ENCODE peak calls at places on chromosomes 2 and 18, in four cellular contexts. One of them, this sample, is unnamed.

GRCh38 chr2:33247325-33247724 is 229.1 kb upstream of the RASGRP3 start:
- DNase-seq in GM23248: peak
- DNase-seq in effector memory CD4-positive, alpha-beta T cell: no peak
- DNase-seq in bronchial epithelial cell: no peak
- DNase-seq in this sample: peak

GRCh38 chr2:113219525-113219888 is 45.7 kb downstream of the PSD4 start:
- DNase-seq in GM23248: no peak
- DNase-seq in effector memory CD4-positive, alpha-beta T cell: no peak
- DNase-seq in bronchial epithelial cell: no peak
- DNase-seq in this sample: no peak

GRCh38 chr2:200406379-200406778 is 99.9 kb downstream of the SPATS2L start:
- DNase-seq in GM23248: peak
- DNase-seq in effector memory CD4-positive, alpha-beta T cell: no peak
- DNase-seq in bronchial epithelial cell: no peak
- DNase-seq in this sample: peak

GRCh38 chr2:105404736-105405135 is 5.9 kb upstream of the FHL2 start:
- DNase-seq in GM23248: peak
- DNase-seq in effector memory CD4-positive, alpha-beta T cell: no peak
- DNase-seq in bronchial epithelial cell: no peak
- DNase-seq in this sample: no peak

GRCh38 chr2:138275881-138276280 is 225.7 kb upstream of the SPOPL start:
- DNase-seq in GM23248: peak
- DNase-seq in effector memory CD4-positive, alpha-beta T cell: no peak
- DNase-seq in bronchial epithelial cell: peak
- DNase-seq in this sample: no peak

GRCh38 chr2:165793779-165794519 is at the start of gene GALNT3:
- DNase-seq in GM23248: peak
- DNase-seq in effector memory CD4-positive, alpha-beta T cell: peak
- DNase-seq in bronchial epithelial cell: peak
- DNase-seq in this sample: no peak

GRCh38 chr2:25286025-25286400 is 55.7 kb downstream of the DNMT3A start:
- DNase-seq in GM23248: no peak
- DNase-seq in effector memory CD4-positive, alpha-beta T cell: peak
- DNase-seq in bronchial epithelial cell: no peak
- DNase-seq in this sample: no peak

GRCh38 chr2:108171652-108172051 is 68.1 kb upstream of the SULT1C3 start:
- DNase-seq in GM23248: peak
- DNase-seq in effector memory CD4-positive, alpha-beta T cell: no peak
- DNase-seq in bronchial epithelial cell: peak
- DNase-seq in this sample: no peak

GRCh38 chr18:50189160-50189559 is 5.8 kb downstream of the MYO5B start:
- DNase-seq in GM23248: no peak
- DNase-seq in effector memory CD4-positive, alpha-beta T cell: no peak
- DNase-seq in bronchial epithelial cell: no peak
- DNase-seq in this sample: no peak

GRCh38 chr2:63436488-63436887 is 151.8 kb downstream of the WDPCP start:
- DNase-seq in GM23248: peak
- DNase-seq in effector memory CD4-positive, alpha-beta T cell: no peak
- DNase-seq in bronchial epithelial cell: no peak
- DNase-seq in this sample: no peak

GRCh38 chr2:66430906-66431619 is 3.9 kb upstream of the MEIS1 start:
- DNase-seq in GM23248: no peak
- DNase-seq in effector memory CD4-positive, alpha-beta T cell: no peak
- DNase-seq in bronchial epithelial cell: no peak
- DNase-seq in this sample: no peak

GRCh38 chr2:66433695-66433944 is 1.3 kb upstream of the MEIS1 start:
- DNase-seq in GM23248: no peak
- DNase-seq in effector memory CD4-positive, alpha-beta T cell: no peak
- DNase-seq in bronchial epithelial cell: no peak
- DNase-seq in this sample: no peak

GRCh38 chr2:66432801-66433694 is 1.9 kb upstream of the MEIS1 start:
- DNase-seq in GM23248: peak
- DNase-seq in effector memory CD4-positive, alpha-beta T cell: no peak
- DNase-seq in bronchial epithelial cell: peak
- DNase-seq in this sample: peak

GRCh38 chr2:66430195-66430905 is 4.6 kb upstream of the MEIS1 start:
- DNase-seq in GM23248: no peak
- DNase-seq in effector memory CD4-positive, alpha-beta T cell: no peak
- DNase-seq in bronchial epithelial cell: no peak
- DNase-seq in this sample: no peak

DNA sequence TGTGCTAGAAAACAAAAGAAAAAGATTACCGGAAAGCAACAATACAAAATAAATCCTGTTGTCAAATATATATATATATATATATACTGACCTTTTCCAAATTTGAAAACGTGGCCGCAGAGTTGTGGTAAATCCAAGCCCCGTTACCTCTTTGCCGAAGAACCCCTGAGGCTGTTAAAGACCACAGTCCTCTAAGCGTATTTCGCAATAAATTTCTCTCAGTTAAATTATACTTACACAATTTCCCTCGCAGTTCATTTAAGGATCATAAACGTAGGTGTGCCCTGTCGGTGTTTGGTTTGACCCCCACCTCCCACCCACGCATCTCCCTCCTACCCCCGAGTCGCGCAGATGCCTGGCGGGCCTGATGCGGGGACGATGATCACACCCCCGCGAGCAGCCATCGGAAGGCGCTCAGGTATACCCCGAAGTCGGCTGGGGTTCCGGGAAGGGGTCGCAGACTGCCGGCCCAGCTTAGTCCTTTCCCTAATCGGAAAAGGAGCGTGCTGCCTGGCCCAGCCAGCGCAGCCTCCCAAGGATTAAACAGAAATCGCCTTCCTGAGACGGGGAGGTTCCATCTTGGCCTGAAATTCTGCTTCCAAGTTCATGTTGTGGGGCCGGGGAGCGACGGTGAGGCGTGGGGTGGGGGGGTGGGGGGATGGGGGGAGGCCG is 2.9 kb upstream of the MEIS1 start:
- DNase-seq in GM23248: no peak
- DNase-seq in effector memory CD4-positive, alpha-beta T cell: no peak
- DNase-seq in bronchial epithelial cell: no peak
- DNase-seq in this sample: no peak
- H3K4me3 ChIP-seq in GM23248: no peak
- H3K4me3 ChIP-seq in effector memory CD4-positive, alpha-beta T cell: no peak
- H3K4me3 ChIP-seq in bronchial epithelial cell: peak
- H3K4me3 ChIP-seq in this sample: peak

GRCh38 chr2:161243873-161244272 is 64.4 kb upstream of the PSMD14 start:
- DNase-seq in GM23248: no peak
- DNase-seq in effector memory CD4-positive, alpha-beta T cell: no peak
- DNase-seq in bronchial epithelial cell: peak
- DNase-seq in this sample: no peak
- H3K4me3 ChIP-seq in GM23248: no peak
- H3K4me3 ChIP-seq in effector memory CD4-positive, alpha-beta T cell: peak
- H3K4me3 ChIP-seq in bronchial epithelial cell: peak
- H3K4me3 ChIP-seq in this sample: no peak

GRCh38 chr2:74414475-74414874 is 6.9 kb downstream of the C2orf81 start:
- DNase-seq in GM23248: no peak
- DNase-seq in effector memory CD4-positive, alpha-beta T cell: no peak
- DNase-seq in bronchial epithelial cell: no peak
- DNase-seq in this sample: no peak

GRCh38 chr2:74416721-74417120 is 4.7 kb downstream of the C2orf81 start:
- DNase-seq in GM23248: no peak
- DNase-seq in effector memory CD4-positive, alpha-beta T cell: no peak
- DNase-seq in bronchial epithelial cell: no peak
- DNase-seq in this sample: no peak

GRCh38 chr2:74414913-74415761 is 6.3 kb downstream of the C2orf81 start:
- DNase-seq in GM23248: peak
- DNase-seq in effector memory CD4-positive, alpha-beta T cell: no peak
- DNase-seq in bronchial epithelial cell: no peak
- DNase-seq in this sample: no peak

GRCh38 chr2:74417763-74418162 is 3.7 kb downstream of the C2orf81 start:
- DNase-seq in GM23248: no peak
- DNase-seq in effector memory CD4-positive, alpha-beta T cell: no peak
- DNase-seq in bronchial epithelial cell: no peak
- DNase-seq in this sample: no peak

DNA sequence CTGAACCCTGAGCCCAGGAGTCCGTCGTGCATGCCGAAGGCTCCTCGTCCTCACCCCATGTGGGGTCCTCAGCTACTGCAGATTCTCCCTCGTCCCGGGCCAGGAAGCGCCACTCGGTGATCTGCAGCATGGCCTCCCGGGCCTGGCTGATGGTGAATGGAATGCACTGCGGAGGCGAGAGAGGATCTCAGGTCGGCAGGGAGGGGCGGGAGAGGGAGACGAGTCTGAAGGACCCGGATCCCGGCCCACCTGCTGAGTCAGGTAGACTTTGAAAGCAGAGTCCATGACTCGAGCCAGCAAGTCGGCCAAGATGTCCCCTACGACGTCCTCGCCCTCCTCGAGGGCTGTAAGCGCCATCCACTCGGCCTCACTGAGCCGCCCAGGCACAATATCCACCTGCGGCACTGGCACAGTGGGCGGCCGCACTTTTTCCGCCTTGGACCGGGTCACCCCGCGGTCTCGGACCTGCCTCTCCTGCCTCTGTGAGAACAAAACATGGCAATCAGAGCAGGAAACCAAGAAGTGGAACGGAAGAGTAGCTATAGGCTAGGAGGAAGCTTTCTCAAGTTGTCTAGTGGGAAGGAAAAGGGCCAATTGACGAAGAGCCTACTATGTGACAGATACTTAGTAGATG is 5.5 kb downstream of the C2orf81 start:
- DNase-seq in GM23248: peak
- DNase-seq in effector memory CD4-positive, alpha-beta T cell: no peak
- DNase-seq in bronchial epithelial cell: no peak
- DNase-seq in this sample: no peak
- H3K4me3 ChIP-seq in GM23248: peak
- H3K4me3 ChIP-seq in effector memory CD4-positive, alpha-beta T cell: peak
- H3K4me3 ChIP-seq in bronchial epithelial cell: peak
- H3K4me3 ChIP-seq in this sample: peak

GRCh38 chr18:48790869-48791635 is 159.7 kb downstream of the SMAD7 start:
- DNase-seq in GM23248: no peak
- DNase-seq in effector memory CD4-positive, alpha-beta T cell: no peak
- DNase-seq in bronchial epithelial cell: no peak
- DNase-seq in this sample: no peak
- H3K4me3 ChIP-seq in GM23248: no peak
- H3K4me3 ChIP-seq in effector memory CD4-positive, alpha-beta T cell: no peak
- H3K4me3 ChIP-seq in bronchial epithelial cell: no peak
- H3K4me3 ChIP-seq in this sample: no peak

DNA sequence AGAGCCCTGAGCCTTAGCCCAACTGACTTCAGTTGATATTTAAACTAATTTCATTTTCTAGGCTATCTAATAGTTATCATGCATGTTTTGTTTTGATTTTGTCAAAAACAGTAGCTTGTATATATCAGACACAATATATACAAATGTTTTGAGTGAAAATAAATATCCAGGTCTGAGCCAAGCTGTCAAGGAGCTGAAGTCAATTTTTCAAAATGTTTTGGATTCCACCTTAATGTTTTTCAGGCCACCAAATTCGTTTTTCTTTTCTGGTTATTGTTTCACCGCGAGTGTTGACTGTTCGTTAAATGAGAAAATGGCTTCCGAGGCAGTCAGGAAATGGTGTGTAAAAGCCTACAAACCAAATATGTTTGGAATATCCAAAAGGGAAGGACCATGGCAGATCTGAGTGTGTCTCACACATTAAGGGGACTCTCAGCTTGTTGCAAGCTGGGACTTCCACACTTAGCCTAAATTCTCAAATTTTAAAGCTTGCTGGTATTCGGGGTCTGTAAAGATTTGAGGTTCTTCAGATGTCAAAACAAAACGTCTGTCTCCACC is 2.8 kb downstream of the HOXD12 start:
- DNase-seq in GM23248: no peak
- DNase-seq in effector memory CD4-positive, alpha-beta T cell: no peak
- DNase-seq in bronchial epithelial cell: no peak
- DNase-seq in this sample: no peak
- H3K4me3 ChIP-seq in GM23248: peak
- H3K4me3 ChIP-seq in effector memory CD4-positive, alpha-beta T cell: no peak
- H3K4me3 ChIP-seq in bronchial epithelial cell: no peak
- H3K4me3 ChIP-seq in this sample: no peak

GRCh38 chr2:73337828-73338227 is 44.5 kb upstream of the EGR4 start:
- DNase-seq in GM23248: no peak
- DNase-seq in effector memory CD4-positive, alpha-beta T cell: no peak
- DNase-seq in bronchial epithelial cell: no peak
- DNase-seq in this sample: no peak

GRCh38 chr2:73339171-73339678 is 45.9 kb upstream of the EGR4 start:
- DNase-seq in GM23248: no peak
- DNase-seq in effector memory CD4-positive, alpha-beta T cell: no peak
- DNase-seq in bronchial epithelial cell: no peak
- DNase-seq in this sample: no peak

GRCh38 chr2:73343992-73344391 is 41.6 kb upstream of the ALMS1 start:
- DNase-seq in GM23248: no peak
- DNase-seq in effector memory CD4-positive, alpha-beta T cell: no peak
- DNase-seq in bronchial epithelial cell: no peak
- DNase-seq in this sample: no peak

GRCh38 chr2:73341039-73341438 is 44.6 kb upstream of the ALMS1 start:
- DNase-seq in GM23248: no peak
- DNase-seq in effector memory CD4-positive, alpha-beta T cell: no peak
- DNase-seq in bronchial epithelial cell: no peak
- DNase-seq in this sample: no peak
- H3K4me3 ChIP-seq in GM23248: no peak
- H3K4me3 ChIP-seq in effector memory CD4-positive, alpha-beta T cell: no peak
- H3K4me3 ChIP-seq in bronchial epithelial cell: no peak
- H3K4me3 ChIP-seq in this sample: no peak

DNA sequence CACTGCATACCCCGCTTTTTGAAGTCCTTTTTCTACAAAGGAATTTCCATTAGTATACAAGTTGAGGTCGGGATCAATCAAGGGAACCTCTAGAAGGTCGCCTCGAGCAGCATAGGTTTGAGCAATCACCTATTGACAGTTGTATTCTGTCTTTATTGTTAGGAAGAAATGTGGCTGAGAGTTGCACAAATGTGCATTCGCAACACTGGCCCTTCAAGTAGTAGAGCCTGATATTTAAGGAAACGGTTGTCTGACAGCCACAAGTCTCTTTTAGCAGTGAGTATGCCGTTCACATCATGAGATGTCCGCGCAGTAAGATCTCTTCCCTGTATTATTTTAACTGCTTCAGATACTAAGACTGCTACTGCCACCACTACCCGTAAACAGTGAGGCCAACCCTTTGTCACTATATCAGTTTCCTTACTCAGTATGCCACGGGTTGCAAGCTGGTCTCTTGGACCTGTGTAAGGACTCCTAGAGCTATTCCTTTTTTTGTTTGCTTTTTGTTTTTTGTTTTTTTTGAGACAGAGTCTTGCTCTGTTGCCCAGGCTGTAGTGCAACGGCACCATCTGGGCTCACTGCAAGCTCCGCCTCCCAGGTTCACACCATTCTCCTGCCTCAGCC is 10.0 kb upstream of the STARD7 start:
- DNase-seq in GM23248: no peak
- DNase-seq in effector memory CD4-positive, alpha-beta T cell: no peak
- DNase-seq in bronchial epithelial cell: no peak
- DNase-seq in this sample: no peak
- H3K4me3 ChIP-seq in GM23248: no peak
- H3K4me3 ChIP-seq in effector memory CD4-positive, alpha-beta T cell: no peak
- H3K4me3 ChIP-seq in bronchial epithelial cell: no peak
- H3K4me3 ChIP-seq in this sample: no peak

This sample was measured in fibroblast of pulmonary artery.